ENCODE peak calls at places on chromosomes 5 and 9, in nine cellular contexts. P is hepatic stellate cell; D is NCI-H146; H is NCI-H345; Y is H4; I is NCI-H1436; T is stimulated activated CD4-positive, alpha-beta T cell treated with anti-CD3 and anti-CD28 coated beads, Interleukin-4, amount 100 ng/mL, for 48 hours; K is effector memory CD4-positive, alpha-beta T cell; M is GM20000. F is an unnamed sample.

GRCh38 chr9:27276182-27277030 is 20.5 kb downstream of the EQTN start:
- DNase-seq in P (peak), D (peak), H (peak), Y (peak), I (peak), T (peak), K (no peak), M (peak), F (no peak)

GRCh38 chr5:7261049-7261448 is 134.9 kb upstream of the ADCY2 start:
- DNase-seq in P (peak), D (peak), H (peak), Y (peak), I (peak), T (no peak), K (no peak), M (peak), F (no peak)

GRCh38 chr5:39906146-39906545 is 481.4 kb upstream of the DAB2 start:
- DNase-seq in P (peak), D (no peak), H (no peak), Y (no peak), I (no peak), T (no peak), K (no peak), M (no peak), F (no peak)

GRCh38 chr9:107684224-107684623 is 194.7 kb upstream of the KLF4 start:
- DNase-seq in P (peak), D (no peak), H (no peak), Y (no peak), I (no peak), T (no peak), K (no peak), M (no peak), F (no peak)

GRCh38 chr9:119412399-119412798 is 43.2 kb upstream of the BRINP1 start:
- DNase-seq in P (no peak), D (no peak), H (no peak), Y (no peak), I (no peak), T (no peak), K (no peak), M (no peak), F (no peak)

GRCh38 chr5:95812100-95812472 is 10.4 kb downstream of the GLRX start:
- DNase-seq in P (no peak), D (no peak), H (no peak), Y (no peak), I (no peak), T (no peak), K (no peak), M (no peak), F (no peak)

GRCh38 chr5:95718203-95718602 is 12.9 kb upstream of the RHOBTB3 start:
- DNase-seq in P (no peak), D (no peak), H (no peak), Y (no peak), I (no peak), T (peak), K (no peak), M (peak), F (no peak)

GRCh38 chr5:179382486-179382885 is 37.2 kb upstream of the ADAMTS2 start:
- DNase-seq in P (no peak), D (no peak), H (no peak), Y (no peak), I (no peak), T (no peak), K (no peak), M (no peak), F (no peak)

GRCh38 chr9:77598510-77598909 is 49.6 kb downstream of the GNA14 start:
- DNase-seq in P (no peak), D (no peak), H (peak), Y (peak), I (no peak), T (no peak), K (no peak), M (no peak), F (no peak)

GRCh38 chr9:119268985-119269384 is 100.2 kb downstream of the BRINP1 start:
- DNase-seq in P (no peak), D (no peak), H (no peak), Y (no peak), I (no peak), T (no peak), K (no peak), M (no peak), F (no peak)

GRCh38 chr5:82244854-82245635 is 33.1 kb downstream of the RPS23 start:
- DNase-seq in P (no peak), D (no peak), H (no peak), Y (no peak), I (no peak), T (no peak), K (no peak), M (no peak), F (no peak)

GRCh38 chr9:132671620-132672412 is 1.6 kb downstream of the GTF3C4 start:
- DNase-seq in P (no peak), D (no peak), H (no peak), Y (no peak), I (no peak), T (no peak), K (no peak), M (no peak), F (no peak)

GRCh38 chr5:172498431-172499129 is 44.3 kb upstream of the SH3PXD2B start:
- DNase-seq in P (no peak), D (no peak), H (no peak), Y (no peak), I (no peak), T (no peak), K (no peak), M (no peak), F (no peak)

GRCh38 chr5:73619606-73620334 is 6.2 kb upstream of the ARHGEF28 start:
- DNase-seq in P (no peak), D (no peak), H (no peak), Y (no peak), I (no peak), T (no peak), K (no peak), M (no peak), F (no peak)

GRCh38 chr5:126600631-126601511 is at the start of gene PHAX:
- DNase-seq in P (peak), D (peak), H (peak), Y (peak), I (peak), T (peak), K (peak), M (peak), F (peak)

GRCh38 chr9:95511952-95512750 is 4.6 kb downstream of the PTCH1 start:
- DNase-seq in P (no peak), D (no peak), H (no peak), Y (no peak), I (no peak), T (no peak), K (no peak), M (no peak), F (no peak)

GRCh38 chr5:134312796-134313195 is 54.2 kb downstream of the CDKL3 start:
- DNase-seq in P (no peak), D (no peak), H (no peak), Y (no peak), I (no peak), T (no peak), K (no peak), M (no peak), F (no peak)

GRCh38 chr9:113350338-113350672 is 964 bp downstream of the BSPRY start:
- DNase-seq in P (no peak), D (peak), H (no peak), Y (no peak), I (no peak), T (no peak), K (no peak), M (peak), F (no peak)

GRCh38 chr9:125815568-125815967 is 68.4 kb downstream of the PBX3 start:
- DNase-seq in P (no peak), D (no peak), H (no peak), Y (no peak), I (no peak), T (no peak), K (no peak), M (no peak), F (no peak)

GRCh38 chr5:148912714-148913398 is 86.4 kb downstream of the ADRB2 start:
- DNase-seq in P (peak), D (no peak), H (peak), Y (peak), I (no peak), T (no peak), K (no peak), M (no peak), F (no peak)

GRCh38 chr5:95471922-95472321 is 80.8 kb downstream of the FAM81B start:
- DNase-seq in P (peak), D (no peak), H (no peak), Y (no peak), I (no peak), T (no peak), K (no peak), M (no peak), F (no peak)

GRCh38 chr9:90296539-90296938 is 346.1 kb downstream of the DIRAS2 start:
- DNase-seq in P (no peak), D (no peak), H (no peak), Y (no peak), I (no peak), T (no peak), K (no peak), M (no peak), F (no peak)

GRCh38 chr9:104872959-104873850 is 54.8 kb downstream of the ABCA1 start:
- DNase-seq in P (peak), D (no peak), H (no peak), Y (peak), I (no peak), T (no peak), K (no peak), M (no peak), F (no peak)

GRCh38 chr5:135087950-135088349 is 53.9 kb upstream of the PITX1 start:
- DNase-seq in P (no peak), D (peak), H (no peak), Y (no peak), I (no peak), T (no peak), K (no peak), M (no peak), F (no peak)

GRCh38 chr9:97831843-97832636 is 21.0 kb upstream of the FOXE1 start:
- DNase-seq in P (no peak), D (no peak), H (no peak), Y (no peak), I (no peak), T (no peak), K (no peak), M (no peak), F (no peak)

GRCh38 chr9:133256686-133257091 is 18.3 kb downstream of the ABO start:
- DNase-seq in P (no peak), D (no peak), H (no peak), Y (no peak), I (no peak), T (no peak), K (no peak), M (no peak), F (no peak)

GRCh38 chr5:142280066-142281011 is 44.5 kb downstream of the SPRY4 start:
- DNase-seq in P (peak), D (peak), H (no peak), Y (peak), I (no peak), T (no peak), K (no peak), M (no peak), F (no peak)

F was measured in activated B cell treated with CpG ODN at 0.5 μM for 24 hours.